ENCODE peak calls at places on chromosomes 1 and 21, in four cellular contexts. U is SK-N-SH, O is GM12878, V is K562. C is an unnamed sample.
A peak's percentile ranks its signal among the peaks of the same experiment; 100 is the strongest.

GRCh38 chr1:241817331-241817792 is 30.6 kb upstream of the EXO1 start:
- DNase-seq in U (no peak), O (no peak), V (no peak), C (no peak)

GRCh38 chr1:119660253-119661078 is 12.4 kb upstream of the ZNF697 start:
- DNase-seq in O (no peak), V (no peak), U (no peak), C (no peak)

GRCh38 chr21:41568606-41569385 is 60.8 kb upstream of the TMPRSS2 start:
- DNase-seq in O (no peak), U (no peak), V (no peak), C (no peak)

GRCh38 chr1:47479664-47480063 is 41.8 kb downstream of the FOXD2 start:
- DNase-seq in V (no peak), O (no peak), U (no peak), C (no peak)

GRCh38 chr1:159991513-159991912 is 37.5 kb upstream of the SLAMF9 start:
- DNase-seq in O (no peak), U (no peak), V (no peak), C (no peak)

GRCh38 chr1:30885580-30886513 is 22.7 kb downstream of the SDC3 start:
- DNase-seq in U (no peak), V (no peak), O (no peak), C (no peak)

GRCh38 chr1:30332100-30333094 is 391.0 kb downstream of the MATN1 start:
- DNase-seq in O (no peak), V (no peak), U (no peak), C (no peak)

GRCh38 chr1:108878678-108879077 is 1.9 kb downstream of the GPSM2 start:
- DNase-seq in V (no peak), U (peak; percentile 17), O (no peak), C (no peak)

GRCh38 chr1:41498391-41498790 is 13.9 kb upstream of the EDN2 start:
- DNase-seq in V (no peak), O (no peak), U (no peak), C (no peak)

GRCh38 chr1:212013672-212014071 is 21.7 kb downstream of the INTS7 start:
- DNase-seq in O (no peak), U (no peak), V (no peak), C (no peak)

GRCh38 chr1:237139732-237140131 is 97.7 kb downstream of the RYR2 start:
- DNase-seq in O (no peak), U (no peak), V (no peak), C (no peak)

GRCh38 chr1:218346391-218347204 is 1.5 kb downstream of the TGFB2 start:
- DNase-seq in O (no peak), U (no peak), V (no peak), C (no peak)

GRCh38 chr1:181161170-181161870 is 72.8 kb downstream of the IER5 start:
- DNase-seq in U (no peak), O (no peak), V (no peak), C (no peak)

GRCh38 chr1:224513787-224514209 is 79.2 kb upstream of the WDR26 start:
- DNase-seq in O (no peak), V (peak; percentile 90), U (peak; percentile 89), C (peak; percentile 95)
- TF ChIP-seq FOXM1 in O (no peak), V (no peak), U (no peak), C (no peak)

DNA sequence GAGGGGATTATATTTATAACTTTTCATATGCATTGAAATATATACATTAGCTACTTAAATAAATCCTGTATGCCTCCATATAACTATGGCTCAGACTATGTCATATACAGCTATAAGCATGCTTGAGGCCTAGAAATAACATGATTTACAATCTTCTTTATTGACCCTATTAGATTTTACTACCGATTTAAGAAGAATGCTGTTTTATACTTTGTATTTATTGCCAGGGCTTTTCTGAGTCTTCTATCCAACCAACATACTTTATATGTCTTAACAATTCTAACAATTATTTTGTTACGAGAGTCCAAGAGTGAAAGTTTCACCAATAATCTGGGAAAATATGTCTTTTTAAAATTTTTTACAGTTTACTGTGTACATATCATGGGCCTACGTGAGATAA is 860.9 kb downstream of the USP25 start:
- DNase-seq in U (no peak), V (no peak), O (no peak), C (no peak)
- TF ChIP-seq FOXM1 in U (no peak), V (no peak), O (no peak), C (no peak)

DNA sequence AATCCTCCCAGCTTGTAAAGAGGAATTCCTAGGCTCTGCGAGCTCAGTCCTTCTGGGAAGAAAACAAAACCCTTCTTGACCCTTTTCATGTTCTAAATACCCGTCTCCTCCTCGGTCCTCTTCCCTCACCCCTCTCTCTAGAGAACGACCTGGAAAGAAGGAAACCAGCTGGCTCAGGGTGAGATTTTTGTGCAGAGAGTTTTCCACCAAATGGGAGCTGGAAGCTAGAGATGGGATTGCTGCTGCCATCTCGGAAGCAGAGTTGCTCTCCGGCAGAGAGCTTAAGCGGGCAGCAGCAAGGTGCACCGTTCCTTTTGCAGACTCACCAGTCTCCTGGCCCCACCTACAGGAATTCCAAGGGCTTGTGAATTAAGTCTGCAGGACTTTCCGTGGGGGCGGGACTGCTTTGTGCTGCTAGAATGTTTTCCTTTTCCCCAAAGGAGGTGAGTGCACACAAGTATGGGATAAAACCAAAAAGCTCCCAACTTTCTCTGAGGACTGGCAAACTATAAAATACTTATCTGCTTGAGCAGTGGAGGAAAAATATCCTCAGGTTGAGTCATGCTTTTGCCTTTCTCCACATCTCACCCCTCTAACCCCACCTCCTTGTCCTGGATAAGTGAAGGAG is 29.1 kb upstream of the KIAA0040 start:
- DNase-seq in U (no peak), V (peak; percentile 27), O (no peak), C (no peak)
- TF ChIP-seq FOXM1 in U (no peak), V (no peak), O (no peak), C (no peak)

DNA sequence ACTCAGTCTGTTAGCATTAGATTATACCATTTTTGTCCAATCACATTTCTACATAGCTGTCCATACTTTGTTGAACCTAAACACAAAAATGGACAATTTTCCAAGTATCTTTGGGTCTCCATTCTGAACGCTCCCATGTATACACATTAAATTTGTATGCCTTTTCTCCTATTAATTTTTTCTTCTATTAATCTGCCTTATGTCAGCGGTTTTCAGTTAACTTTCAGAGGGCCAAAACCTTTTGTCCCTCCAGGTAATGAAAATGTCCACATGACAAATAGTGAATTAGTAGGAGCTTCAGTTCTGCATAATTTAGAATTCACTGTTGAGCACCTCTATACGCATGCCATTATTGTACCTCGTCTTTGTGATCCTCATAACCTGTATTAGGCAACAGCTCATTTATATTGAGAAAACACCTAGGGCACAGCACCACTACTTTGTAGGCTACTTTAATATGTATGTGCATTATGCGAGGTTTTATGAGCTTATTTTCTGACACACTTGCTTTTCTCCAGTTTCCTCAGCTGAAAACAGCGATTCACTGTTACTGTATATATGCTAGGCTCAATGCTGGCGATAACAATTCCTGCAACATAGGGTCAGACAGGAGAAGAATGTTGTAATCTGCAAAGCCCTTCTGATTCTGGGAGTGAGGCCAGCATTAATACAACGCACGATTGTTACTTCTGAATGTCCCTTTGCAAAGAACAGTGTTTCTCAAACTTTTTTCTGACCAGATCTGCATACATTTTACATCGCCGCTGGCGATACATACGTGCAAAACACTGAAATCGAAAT is 1.1 kb upstream of the ABCD3 start:
- DNase-seq in U (no peak), V (peak; percentile 21), O (no peak), C (no peak)
- TF ChIP-seq FOXM1 in U (no peak), V (no peak), O (no peak), C (no peak)

DNA sequence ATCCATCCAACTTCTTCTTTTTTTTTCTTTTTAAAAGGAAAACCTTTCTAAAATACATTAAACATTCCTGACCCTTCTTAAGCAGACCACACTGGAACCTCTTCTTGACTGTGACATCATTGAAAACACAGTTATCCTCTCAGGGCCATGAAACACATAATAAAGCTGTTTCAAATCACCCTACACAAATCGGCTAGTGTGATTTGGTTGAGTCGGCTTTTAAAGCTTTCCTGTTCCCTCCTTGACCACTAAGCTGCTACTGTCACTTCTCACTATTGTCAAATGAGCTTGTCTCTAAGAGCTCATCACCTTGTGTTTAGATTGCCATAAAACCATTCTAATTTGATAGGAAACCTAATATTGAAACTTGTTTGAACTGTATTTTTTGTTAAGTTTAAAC is 5.9 kb downstream of the USP24 start:
- DNase-seq in U (peak; percentile 28), V (peak; percentile 43), O (no peak), C (peak; percentile 53)
- TF ChIP-seq FOXM1 in U (no peak), V (no peak), O (no peak), C (no peak)

DNA sequence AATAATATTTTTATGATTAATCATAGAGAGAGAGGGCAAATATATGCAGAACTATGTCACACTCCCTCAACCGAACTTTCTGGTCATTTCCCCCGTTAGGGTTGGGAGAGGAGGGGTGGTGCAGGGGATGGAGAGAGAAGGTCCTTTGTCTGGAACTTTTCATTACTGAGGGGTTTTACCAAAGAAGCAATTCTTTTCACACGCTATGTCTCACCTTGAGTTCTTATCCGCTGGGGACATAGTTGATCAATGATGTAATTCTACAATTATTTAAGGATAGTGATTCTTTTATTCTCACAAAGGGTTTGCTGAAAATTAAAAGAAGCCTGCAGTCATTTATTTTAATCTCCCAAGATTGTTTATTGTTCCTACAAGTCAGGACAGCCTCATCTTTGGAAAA is 98.3 kb upstream of the RUNX1 start:
- DNase-seq in U (no peak), O (no peak), V (no peak), C (no peak)
- TF ChIP-seq FOXM1 in U (no peak), O (no peak), V (no peak), C (no peak)

GRCh38 chr1:219439376-219439775 is 173.5 kb downstream of the ZC3H11B start:
- DNase-seq in V (no peak), U (no peak), O (no peak), C (no peak)

GRCh38 chr1:219442575-219442974 is 170.3 kb downstream of the ZC3H11B start:
- DNase-seq in O (no peak), U (no peak), V (no peak), C (no peak)

GRCh38 chr1:219443763-219444162 is 169.1 kb downstream of the ZC3H11B start:
- DNase-seq in V (no peak), O (no peak), U (no peak), C (no peak)

GRCh38 chr1:219444469-219444868 is 168.4 kb downstream of the ZC3H11B start:
- DNase-seq in O (no peak), V (no peak), U (no peak), C (no peak)

GRCh38 chr1:219441884-219442283 is 171.0 kb downstream of the ZC3H11B start:
- DNase-seq in O (no peak), U (no peak), V (no peak), C (no peak)
- TF ChIP-seq FOXM1 in O (no peak), U (no peak), V (no peak), C (no peak)

GRCh38 chr1:39917825-39918224 is 16.1 kb upstream of the MYCL start:
- DNase-seq in U (no peak), O (no peak), V (no peak), C (no peak)

GRCh38 chr1:39915499-39916129 is 13.9 kb upstream of the MYCL start:
- DNase-seq in U (no peak), V (no peak), O (no peak), C (no peak)

GRCh38 chr1:39922139-39922757 is 20.5 kb upstream of the MYCL start:
- DNase-seq in U (no peak), V (no peak), O (no peak), C (no peak)

DNA sequence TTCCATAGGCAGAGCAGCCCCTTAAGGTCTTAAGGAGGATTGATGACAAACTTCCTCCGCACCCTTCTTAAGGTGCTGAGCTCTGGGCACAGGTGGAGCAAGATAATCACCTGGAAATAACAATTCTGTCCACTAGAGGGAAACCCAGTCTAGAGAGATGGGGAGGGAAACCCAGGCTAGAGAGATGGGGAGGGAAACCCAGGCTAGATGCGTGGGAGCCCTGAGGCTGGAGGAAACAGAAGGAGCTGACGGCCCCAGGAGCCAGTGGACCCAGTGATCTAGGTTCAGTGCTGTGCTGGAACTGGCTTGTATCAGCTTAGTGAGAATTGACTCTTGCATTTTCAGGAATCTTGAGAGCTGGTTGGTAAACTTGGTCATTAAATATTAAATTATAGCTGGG is 17.8 kb upstream of the MYCL start:
- DNase-seq in U (peak; percentile 88), V (peak; percentile 87), O (peak; percentile 35), C (peak; percentile 74)
- TF ChIP-seq FOXM1 in U (no peak), V (no peak), O (peak; percentile 56), C (no peak)